ENCODE peak calls at places on chromosomes 4 and X, in nine cellular contexts. P is tibial nerve, S is right lobe of liver, F is ovary, X is spleen, K is IMR-90, D is heart left ventricle, T is K562, M is uterus. Q is an unnamed sample.

GRCh38 chr4:23878235-23878861 is 11.5 kb downstream of the PPARGC1A start:
- DNase-seq in K (no peak), M (no peak), F (no peak), T (no peak), S (no peak), X (no peak), D (no peak), P (no peak), Q (no peak)

GRCh38 chr4:106670911-106671310 is 302.3 kb upstream of the GIMD1 start:
- DNase-seq in P (no peak), S (no peak), T (no peak), K (no peak), D (no peak), M (no peak), X (no peak), F (no peak), Q (no peak)

GRCh38 chrX:72101597-72102037 is 30.1 kb downstream of the RTL5 start:
- DNase-seq in M (no peak), F (no peak), T (no peak), S (no peak), D (no peak), K (no peak), X (no peak), P (no peak), Q (no peak)

GRCh38 chr4:6417516-6417915 is 54.9 kb downstream of the PPP2R2C start:
- DNase-seq in K (no peak), D (no peak), T (no peak), X (no peak), M (no peak), F (no peak), P (no peak), S (no peak), Q (no peak)

GRCh38 chr4:72418458-72418857 is 150.6 kb downstream of the ADAMTS3 start:
- DNase-seq in F (peak; percentile 46), S (peak; percentile 32), K (peak; percentile 60), P (peak; percentile 40), T (peak; percentile 36), D (peak; percentile 41), M (peak; percentile 50), X (no peak), Q (no peak)

GRCh38 chr4:620201-620600 is 5.2 kb upstream of the PDE6B start:
- DNase-seq in D (no peak), X (peak; percentile 42), K (no peak), S (no peak), P (no peak), F (no peak), M (no peak), T (no peak), Q (no peak)

GRCh38 chr4:24659241-24659961 is 75.0 kb upstream of the DHX15 start:
- DNase-seq in P (no peak), F (no peak), D (no peak), M (no peak), K (no peak), X (no peak), S (no peak), T (no peak), Q (no peak)

GRCh38 chr4:144611850-144612249 is 34.1 kb upstream of the HHIP start:
- DNase-seq in M (no peak), X (no peak), F (no peak), D (no peak), K (peak; percentile 11), S (no peak), P (no peak), T (peak; percentile 18), Q (no peak)

GRCh38 chrX:5388087-5388486 is 840.6 kb downstream of the NLGN4X start:
- DNase-seq in M (no peak), P (no peak), D (no peak), K (no peak), S (no peak), F (no peak), X (no peak), T (no peak), Q (no peak)

GRCh38 chrX:70030242-70030823 is 19.4 kb downstream of the AWAT2 start:
- DNase-seq in D (peak; percentile 35), M (no peak), P (no peak), X (peak; percentile 45), T (peak; percentile 53), F (no peak), S (no peak), K (peak; percentile 49), Q (no peak)

GRCh38 chr4:152843476-152844107 is 63.8 kb downstream of the ARFIP1 start:
- DNase-seq in X (no peak), S (no peak), F (no peak), M (no peak), T (no peak), D (no peak), K (no peak), P (no peak), Q (peak; percentile 62)

GRCh38 chrX:150767045-150767395 is 73.8 kb downstream of the MTMR1 start:
- DNase-seq in S (no peak), T (peak; percentile 65), D (peak; percentile 32), P (peak; percentile 11), M (no peak), X (no peak), F (no peak), K (no peak), Q (no peak)

GRCh38 chr4:128658214-128658621 is 151.3 kb upstream of the JADE1 start:
- DNase-seq in X (no peak), S (no peak), M (no peak), D (no peak), T (no peak), P (no peak), F (no peak), K (no peak), Q (no peak)

GRCh38 chrX:44570524-44570923 is 27.9 kb upstream of the FUNDC1 start:
- DNase-seq in S (no peak), K (peak; percentile 28), F (no peak), T (peak; percentile 5), P (no peak), M (no peak), X (no peak), D (no peak), Q (no peak)

GRCh38 chr4:150482581-150482980 is 99.4 kb upstream of the MAB21L2 start:
- DNase-seq in F (no peak), P (no peak), X (no peak), K (no peak), D (no peak), S (no peak), M (no peak), T (no peak), Q (no peak)

GRCh38 chrX:119541188-119541587 is 24.0 kb downstream of the STEEP1 start:
- DNase-seq in D (no peak), T (no peak), X (no peak), P (no peak), S (no peak), K (peak; percentile 86), F (no peak), M (no peak), Q (no peak)

GRCh38 chrX:15674899-15675489 is 10.4 kb upstream of the CLTRN start:
- DNase-seq in K (peak; percentile 93), D (peak; percentile 83), P (peak; percentile 79), X (peak; percentile 97), S (peak; percentile 90), T (peak; percentile 93), F (no peak), M (peak; percentile 92), Q (peak; percentile 91)
- TF ChIP-seq POLR2A in K (peak; percentile 86), D (peak; percentile 40), P (peak; percentile 79), X (peak; percentile 58), S (peak; percentile 65), T (peak; percentile 96), F (peak; percentile 74), M (peak; percentile 81), Q (peak; percentile 13)

DNA sequence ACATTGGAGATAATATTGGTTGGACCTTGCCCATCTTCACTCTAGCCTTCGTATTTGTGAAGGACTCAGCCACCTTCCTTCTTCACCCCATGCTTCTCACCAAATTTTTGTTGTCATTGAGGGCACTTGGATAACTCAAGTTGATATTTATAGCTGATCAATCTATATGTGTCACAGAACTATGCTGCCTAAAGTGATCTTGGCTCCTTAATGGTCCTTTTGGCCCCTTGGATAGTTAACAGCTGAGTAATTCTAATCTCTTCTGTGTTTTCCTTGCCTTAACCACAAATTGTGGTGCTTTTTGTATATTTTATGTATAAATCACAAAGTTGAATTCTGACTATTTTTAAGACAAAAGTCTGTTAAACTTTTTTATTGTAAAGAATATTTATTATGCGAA is 6.6 kb downstream of the SPRY1 start:
- DNase-seq in K (no peak), M (no peak), D (no peak), X (no peak), F (no peak), S (no peak), P (no peak), T (no peak), Q (no peak)
- H3K4me3 ChIP-seq in K (no peak overlapping the region), M (no peak overlapping the region), D (peak overlapping the region; percentile 80), X (no peak overlapping the region), F (no peak overlapping the region), S (no peak overlapping the region), P (no peak overlapping the region), T (no peak overlapping the region), Q (no peak overlapping the region)

DNA sequence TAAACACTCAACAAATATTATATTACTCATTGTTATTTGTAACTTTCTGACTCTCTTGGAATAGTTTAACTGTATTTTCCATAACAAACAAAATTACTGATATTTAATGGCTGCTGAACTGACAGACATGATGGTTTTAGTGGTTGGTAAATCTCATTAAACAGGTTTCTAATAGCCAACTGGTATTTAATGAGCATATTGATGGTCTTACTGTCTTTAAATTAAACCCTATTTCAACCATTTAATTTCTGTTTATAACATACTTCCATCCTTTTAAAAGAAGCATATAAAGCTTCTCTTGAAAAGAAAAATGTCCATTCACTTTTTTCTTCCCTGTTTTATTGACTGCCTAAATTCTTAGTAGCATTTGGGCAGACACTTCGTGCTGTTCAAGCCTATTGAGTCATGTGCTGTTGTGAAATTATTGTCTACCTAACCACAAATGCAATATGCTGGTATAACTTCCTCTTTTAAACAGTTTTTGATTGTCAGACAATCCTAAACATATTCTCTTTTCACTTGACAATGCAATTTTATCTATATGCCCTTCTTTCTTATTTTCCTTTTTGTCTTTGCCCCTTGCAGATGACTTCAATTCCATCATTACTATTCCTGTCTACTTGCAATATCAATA is 163.9 kb upstream of the SLC7A11 start:
- DNase-seq in X (no peak), T (no peak), K (peak; percentile 72), P (no peak), D (no peak), F (no peak), M (no peak), S (no peak), Q (no peak)
- H3K4me1 ChIP-seq in X (peaks cover 3% of the 10 kb centered on the region), T (no peaks in the 10 kb centered on the region), K (peaks cover 11% of the 10 kb centered on the region), P (peaks cover 12% of the 10 kb centered on the region), D (peaks cover 4% of the 10 kb centered on the region), F (no peaks in the 10 kb centered on the region), M (peaks cover 3% of the 10 kb centered on the region), S (no peaks in the 10 kb centered on the region), Q (no peaks in the 10 kb centered on the region)

DNA sequence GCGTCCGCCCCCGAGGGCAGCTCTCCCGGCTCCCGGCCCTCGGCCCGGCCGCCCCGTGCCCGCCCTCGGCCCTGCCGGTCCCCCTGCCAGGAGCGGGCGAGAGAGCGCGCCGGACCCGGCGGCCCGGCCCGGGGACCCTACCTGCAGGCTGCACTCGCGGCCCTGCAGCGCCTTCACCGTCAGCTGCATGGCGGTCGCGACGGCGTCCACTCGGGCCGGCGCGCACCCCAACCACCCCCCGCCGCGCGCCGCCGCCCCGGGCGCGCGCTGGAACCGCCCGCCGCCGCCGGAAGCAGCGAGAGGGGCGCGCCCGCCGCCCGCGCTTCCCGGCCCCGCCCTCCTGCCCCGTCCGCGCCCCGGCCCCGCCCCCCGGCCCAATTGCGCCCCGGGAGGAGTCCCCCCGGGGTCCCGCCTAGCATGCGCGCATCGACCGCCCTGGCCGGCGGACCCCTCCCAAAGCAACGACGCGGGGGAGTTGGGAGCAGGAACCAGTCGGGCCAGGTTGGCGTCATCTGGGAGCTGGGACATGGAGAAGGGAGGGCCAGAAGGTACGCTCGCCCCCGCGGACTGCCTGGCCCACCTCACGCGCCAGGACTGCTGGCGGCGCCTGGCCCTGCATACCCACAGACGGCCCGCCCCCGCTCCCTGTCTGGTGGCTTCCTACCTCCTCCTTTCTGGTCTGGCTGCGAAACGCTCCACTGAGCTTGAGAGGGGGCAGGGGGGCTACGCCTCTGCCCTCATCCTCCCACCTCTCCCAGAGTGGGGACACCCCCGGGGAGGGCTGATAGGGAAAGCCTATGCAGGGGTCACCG is at the start of gene UBL4A:
- DNase-seq in F (peak; percentile 80), D (peak; percentile 72), M (peak; percentile 76), T (peak; percentile 77), P (no peak), X (peak; percentile 88), K (peak; percentile 11), S (peak; percentile 72), Q (peak; percentile 80)
- TF ChIP-seq POLR2A in F (no peak), D (no peak), M (no peak), T (peak; percentile 48), P (peak; percentile 55), X (no peak), K (no peak), S (peak; percentile 53), Q (no peak)